ENCODE peak calls at places on chromosomes 4 and X, in six cellular contexts. B is neural progenitor cell, C is pancreas, P is foreskin fibroblast, H is breast epithelium, U is lower lobe of right lung. L is an unnamed sample.

GRCh38 chr4:34198966-34199365 is 2045.3 kb downstream of the ARAP2 start:
- DNase-seq in B (no peak), H (no peak), C (no peak), U (no peak), P (no peak), L (no peak)

GRCh38 chrX:49846004-49846403 is 16.9 kb downstream of the PAGE4 start:
- DNase-seq in B (no peak), P (no peak), U (no peak), C (no peak), H (no peak), L (no peak)

GRCh38 chrX:143635915-143636314 is at the start of gene SLITRK4:
- DNase-seq in B (peak; percentile 77), H (no peak), U (no peak), C (peak; percentile 21), P (no peak), L (no peak)

GRCh38 chr4:158253350-158253980 is 43.2 kb downstream of the TMEM144 start:
- DNase-seq in P (peak; percentile 82), U (no peak), B (peak; percentile 76), C (peak; percentile 43), H (peak; percentile 39), L (no peak)

GRCh38 chrX:12814434-12814833 is 23.2 kb downstream of the PRPS2 start:
- DNase-seq in U (no peak), H (no peak), P (peak; percentile 72), B (peak; percentile 42), C (no peak), L (peak; percentile 59)

GRCh38 chr4:160044693-160045092 is 941.8 kb downstream of the RAPGEF2 start:
- DNase-seq in B (no peak), H (no peak), U (no peak), P (no peak), C (no peak), L (no peak)

GRCh38 chr4:8260656-8261111 is 8.9 kb upstream of the HTRA3 start:
- DNase-seq in U (no peak), H (peak; percentile 33), B (no peak), C (no peak), P (peak; percentile 87), L (peak; percentile 67)

GRCh38 chrX:108163333-108164082 is 71.9 kb downstream of the ATG4A start:
- DNase-seq in H (no peak), U (no peak), B (no peak), P (no peak), C (no peak), L (no peak)

GRCh38 chrX:78330068-78330467 is 2.7 kb upstream of the CYSLTR1 start:
- DNase-seq in P (no peak), B (no peak), H (no peak), C (no peak), U (no peak), L (no peak)

GRCh38 chr4:136012250-136012649 is 1520.0 kb downstream of the PCDH18 start:
- DNase-seq in P (peak; percentile 10), B (peak; percentile 11), C (no peak), H (no peak), U (no peak), L (no peak)

GRCh38 chrX:8272846-8273245 is 101.8 kb upstream of the VCX2 start:
- DNase-seq in H (no peak), C (no peak), P (no peak), U (no peak), B (no peak), L (no peak)

GRCh38 chr4:56692576-56692975 is 11.5 kb upstream of the HOPX start:
- DNase-seq in C (no peak), U (no peak), P (no peak), B (peak; percentile 49), H (no peak), L (no peak)

GRCh38 chrX:67674741-67675140 is 130.9 kb downstream of the AR start:
- DNase-seq in U (no peak), P (no peak), C (no peak), B (no peak), H (no peak), L (no peak)

GRCh38 chr4:114281561-114281960 is 302.1 kb upstream of the ARSJ start:
- DNase-seq in H (no peak), C (no peak), U (no peak), P (peak; percentile 77), B (no peak), L (no peak)

GRCh38 chrX:111445485-111445884 is 33.5 kb upstream of the DCX start:
- DNase-seq in B (peak; percentile 80), P (peak; percentile 12), C (no peak), H (no peak), U (no peak), L (no peak)

GRCh38 chr4:5712517-5712916 is 1.5 kb downstream of the EVC start:
- DNase-seq in B (no peak), C (no peak), P (peak; percentile 64), H (no peak), U (no peak), L (no peak)

GRCh38 chr4:2254665-2255500 is 7.0 kb downstream of the MXD4 start:
- DNase-seq in P (no peak), C (peak; percentile 12), B (no peak), U (peak; percentile 32), H (peak; percentile 18), L (peak; percentile 19)

GRCh38 chr4:121726642-121727268 is 30.0 kb upstream of the ANXA5 start:
- DNase-seq in C (no peak), H (no peak), B (peak; percentile 56), U (no peak), P (peak; percentile 79), L (no peak)

GRCh38 chr4:185020293-185020808 is 2.1 kb downstream of the HELT start:
- DNase-seq in C (no peak), P (peak; percentile 40), B (peak; percentile 61), U (peak; percentile 45), H (no peak), L (peak; percentile 45)

GRCh38 chr4:19575959-19576358 is 675.7 kb upstream of the SLIT2 start:
- DNase-seq in P (peak; percentile 23), C (no peak), H (no peak), U (no peak), B (no peak), L (no peak)

GRCh38 chr4:44928062-44928380 is 201.7 kb upstream of the GNPDA2 start:
- DNase-seq in C (no peak), H (no peak), U (no peak), P (no peak), B (no peak), L (no peak)

GRCh38 chr4:154004859-154005520 is 216.1 kb upstream of the SFRP2 start:
- DNase-seq in B (no peak), U (no peak), P (peak; percentile 97), C (no peak), H (peak; percentile 75), L (no peak)

GRCh38 chrX:71616672-71617529 is 1.4 kb downstream of the CXCR3 start:
- DNase-seq in B (no peak), H (no peak), U (no peak), P (no peak), C (no peak), L (no peak)
- TF ChIP-seq CTCF in B (no peak), H (no peak), U (no peak), P (no peak), C (no peak), L (no peak)

DNA sequence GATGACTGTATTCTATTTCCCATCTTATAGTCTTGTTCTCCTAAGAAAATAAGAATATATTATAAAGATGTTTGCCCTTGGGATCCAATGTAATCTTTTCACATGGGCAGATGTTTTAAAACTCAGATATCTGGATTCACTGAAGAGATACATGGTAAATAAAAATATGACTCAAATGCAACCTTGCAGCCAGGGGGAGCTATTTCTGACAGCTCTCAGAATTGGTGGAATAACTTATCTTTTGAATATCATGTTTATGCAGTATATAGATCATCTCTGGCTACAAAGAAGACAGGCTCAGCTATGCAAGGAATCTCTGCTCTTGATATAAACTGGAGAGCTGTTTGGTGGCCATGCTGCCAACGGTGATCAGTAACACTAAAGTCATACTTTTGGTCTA is 274.7 kb downstream of the GLUD2 start:
- DNase-seq in H (no peak), U (no peak), P (peak; percentile 30), B (no peak), C (no peak), L (no peak)
- TF ChIP-seq CTCF in H (no peak), U (no peak), P (peak; percentile 9), B (no peak), C (no peak), L (no peak)

GRCh38 chrX:118756111-118756510 is 28.7 kb downstream of the IL13RA1 start:
- DNase-seq in B (no peak), H (no peak), U (no peak), C (no peak), P (no peak), L (no peak)

GRCh38 chrX:118755633-118756032 is 28.2 kb downstream of the IL13RA1 start:
- DNase-seq in P (no peak), U (no peak), C (no peak), B (no peak), H (no peak), L (no peak)

GRCh38 chrX:118751950-118752783 is 24.8 kb downstream of the IL13RA1 start:
- DNase-seq in C (no peak), P (no peak), H (no peak), U (no peak), B (no peak), L (no peak)
- TF ChIP-seq CTCF in C (no peak), P (no peak), H (no peak), U (no peak), B (no peak), L (no peak)

GRCh38 chrX:134255555-134255954 is 18.6 kb downstream of the CCDC160 start:
- DNase-seq in B (no peak), C (no peak), P (no peak), U (no peak), H (no peak), L (no peak)

GRCh38 chrX:134256684-134257083 is 19.7 kb downstream of the CCDC160 start:
- DNase-seq in B (no peak), H (no peak), C (no peak), P (no peak), U (no peak), L (no peak)

GRCh38 chrX:134254511-134254910 is 17.5 kb downstream of the CCDC160 start:
- DNase-seq in U (no peak), C (no peak), B (no peak), P (no peak), H (no peak), L (no peak)

GRCh38 chrX:134258202-134258601 is 21.2 kb downstream of the CCDC160 start:
- DNase-seq in H (no peak), U (no peak), B (no peak), P (no peak), C (no peak), L (no peak)
- TF ChIP-seq CTCF in H (no peak), U (no peak), B (no peak), P (no peak), C (no peak), L (no peak)

GRCh38 chrX:23634181-23634580 is 33.1 kb upstream of the PRDX4 start:
- DNase-seq in C (no peak), P (peak; percentile 17), B (no peak), H (no peak), U (no peak), L (no peak)
- TF ChIP-seq CTCF in C (no peak), P (no peak), B (peak; percentile 42), H (no peak), U (no peak), L (peak; percentile 22)

L was measured in Caco-2.